ENCODE peak calls at places on chromosomes 1 and 21, in nine cellular contexts. U, T, E, G, J, K, P, X and Y are unnamed samples.

GRCh38 chr1:237745545-237745944 is 145.2 kb downstream of the ZP4 start:
- DNase-seq in E (no peak), G (no peak), J (no peak), K (no peak), U (no peak), T (no peak), X (no peak), P (no peak), Y (no peak)

GRCh38 chr1:241918879-241919278 is 38.7 kb upstream of the BECN2 start:
- DNase-seq in J (no peak), E (no peak), K (no peak), U (no peak), X (no peak), G (no peak), T (no peak), P (no peak), Y (no peak)

GRCh38 chr21:42414928-42415769 is 11.4 kb downstream of the UBASH3A start:
- DNase-seq in K (peak), T (no peak), E (no peak), U (peak), J (no peak), P (no peak), G (no peak), X (no peak), Y (peak)

GRCh38 chr1:168932539-168932938 is 174.0 kb upstream of the ATP1B1 start:
- DNase-seq in X (no peak), P (no peak), K (no peak), U (no peak), T (no peak), J (no peak), G (no peak), E (no peak), Y (no peak)

GRCh38 chr1:222852326-222852725 is 37.5 kb downstream of the DISP1 start:
- DNase-seq in T (no peak), P (no peak), X (no peak), G (no peak), E (no peak), K (no peak), U (no peak), J (no peak), Y (no peak)

GRCh38 chr1:56064705-56065104 is 514.7 kb downstream of the PLPP3 start:
- DNase-seq in G (no peak), J (no peak), K (no peak), U (no peak), P (no peak), E (no peak), X (no peak), T (no peak), Y (no peak)

GRCh38 chr1:97898948-97899347 is 21.9 kb downstream of the DPYD start:
- DNase-seq in E (no peak), U (no peak), J (no peak), P (no peak), T (no peak), G (no peak), K (no peak), X (no peak), Y (no peak)

GRCh38 chr1:223341111-223341510 is 22.9 kb downstream of the SUSD4 start:
- DNase-seq in X (no peak), G (no peak), J (peak), K (no peak), U (no peak), T (no peak), P (peak), E (no peak), Y (peak)

GRCh38 chr1:84809023-84809422 is 84.0 kb downstream of the LPAR3 start:
- DNase-seq in T (no peak), G (no peak), U (no peak), J (no peak), K (no peak), P (no peak), E (no peak), X (peak), Y (no peak)

GRCh38 chr1:10031461-10031860 is 1.3 kb upstream of the UBE4B start:
- DNase-seq in P (no peak), T (no peak), U (no peak), K (no peak), E (no peak), G (no peak), X (no peak), J (no peak), Y (no peak)

GRCh38 chr1:10032590-10033358 is at the start of gene UBE4B:
- DNase-seq in U (peak), T (peak), P (peak), J (peak), G (peak), X (peak), E (peak), K (peak), Y (peak)

GRCh38 chr1:10032287-10032589 is 520 bp upstream of the UBE4B start:
- DNase-seq in J (no peak), E (no peak), T (no peak), G (no peak), K (no peak), P (no peak), X (no peak), U (no peak), Y (no peak)

DNA sequence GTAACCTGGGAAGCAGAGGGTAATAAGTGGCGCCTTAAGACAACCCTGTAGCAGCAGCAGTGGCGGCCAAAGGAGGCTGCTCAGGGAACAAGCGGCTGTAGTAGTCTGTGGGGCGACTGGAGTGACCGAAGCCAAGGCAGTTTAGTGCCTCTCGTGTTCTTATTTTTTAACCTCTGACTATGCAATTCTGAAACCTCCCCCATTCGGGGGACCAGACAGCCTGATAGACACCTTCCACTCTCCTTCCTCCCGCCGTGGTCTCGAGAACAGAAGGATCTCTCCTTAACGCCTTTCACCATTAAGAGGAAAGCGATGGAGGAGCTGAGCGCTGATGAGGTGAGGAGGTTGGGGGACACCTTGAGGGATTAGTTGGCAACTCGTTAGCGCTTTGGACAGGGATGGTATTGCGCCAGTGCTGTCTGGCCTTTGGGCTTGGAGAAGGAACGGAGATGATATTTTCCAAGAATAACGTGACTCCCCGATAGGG is 644 bp downstream of the UBE4B start:
- DNase-seq in G (peak), T (no peak), E (no peak), X (peak), K (peak), J (peak), U (no peak), P (peak), Y (no peak)
- TF ChIP-seq EP300 in G (no peak), T (no peak), E (no peak), X (no peak), K (no peak), J (no peak), U (no peak), P (no peak), Y (no peak)

GRCh38 chr1:207321790-207322530 is 482 bp downstream of the CD55 start:
- DNase-seq in K (no peak), U (no peak), G (no peak), E (no peak), X (no peak), P (no peak), T (peak), J (no peak), Y (no peak)
- TF ChIP-seq POLR2A in K (no peak), U (no peak), G (no peak), E (no peak), X (no peak), P (no peak), T (no peak), J (no peak), Y (no peak)

GRCh38 chr1:8862528-8862927 is 16.0 kb downstream of the ENO1 start:
- DNase-seq in G (no peak), K (peak), X (no peak), U (no peak), T (no peak), P (no peak), J (no peak), E (peak), Y (no peak)
- TF ChIP-seq EP300 in G (no peak), K (no peak), X (no peak), U (no peak), T (no peak), P (no peak), J (no peak), E (no peak), Y (no peak)

DNA sequence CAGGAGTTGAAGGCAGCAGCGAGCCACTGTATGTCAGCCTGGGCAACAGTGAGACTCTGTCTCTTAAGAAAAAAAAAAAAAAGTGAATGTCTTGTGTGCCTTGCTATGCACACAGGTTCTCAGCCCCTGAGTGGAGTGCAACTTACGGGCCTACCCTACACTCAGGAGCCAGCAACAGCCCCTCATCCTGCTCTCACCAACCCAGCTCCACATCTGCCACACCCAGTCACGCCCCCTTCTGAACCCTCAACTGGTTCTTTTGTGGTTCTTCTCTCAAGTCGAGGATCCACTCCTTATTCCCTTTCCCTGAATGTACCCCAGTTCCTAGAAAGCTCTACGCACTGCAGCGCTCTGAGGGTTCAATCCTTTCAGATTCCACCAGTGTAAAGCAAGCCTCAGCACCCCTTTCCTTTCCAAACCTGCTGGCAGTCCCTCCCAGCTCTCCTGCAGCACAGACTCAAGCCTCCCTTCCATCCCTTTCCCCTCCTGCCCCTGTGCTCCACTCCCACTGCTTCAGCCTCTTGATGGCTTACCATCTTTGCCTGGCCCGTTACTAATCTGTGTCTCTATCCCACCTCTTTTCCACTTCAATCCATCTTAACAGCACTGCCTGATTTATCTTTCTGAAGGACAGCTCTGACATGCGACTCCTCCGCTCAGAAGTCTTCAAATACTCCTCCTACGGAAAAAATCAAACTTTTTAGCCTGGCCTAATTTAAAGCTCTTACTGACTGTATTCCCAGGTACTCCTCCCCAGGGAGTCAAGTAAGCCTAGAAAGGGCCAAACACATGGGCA is 38.1 kb downstream of the GNB1 start:
- DNase-seq in X (no peak), P (no peak), T (no peak), G (no peak), U (no peak), J (no peak), E (no peak), K (no peak), Y (no peak)
- TF ChIP-seq POLR2A in X (no peak), P (no peak), T (no peak), G (no peak), U (no peak), J (no peak), E (no peak), K (no peak), Y (no peak)

GRCh38 chr1:245879091-245879490 is 628.0 kb downstream of the SMYD3 start:
- DNase-seq in P (no peak), U (no peak), K (no peak), J (no peak), G (no peak), T (no peak), E (no peak), X (no peak), Y (no peak)

GRCh38 chr1:245881767-245882391 is 625.2 kb downstream of the SMYD3 start:
- DNase-seq in P (no peak), T (no peak), E (no peak), U (no peak), J (no peak), K (no peak), G (no peak), X (no peak), Y (no peak)

GRCh38 chr1:245877976-245878375 is 629.1 kb downstream of the SMYD3 start:
- DNase-seq in T (no peak), X (no peak), G (no peak), U (no peak), P (no peak), E (no peak), J (no peak), K (no peak), Y (no peak)

GRCh38 chr1:245878585-245878984 is 628.5 kb downstream of the SMYD3 start:
- DNase-seq in E (no peak), U (no peak), X (no peak), G (no peak), T (no peak), J (no peak), K (no peak), P (no peak), Y (no peak)

GRCh38 chr1:245880754-245881403 is 626.2 kb downstream of the SMYD3 start:
- DNase-seq in E (no peak), T (no peak), X (no peak), U (no peak), P (no peak), K (no peak), J (no peak), G (no peak), Y (no peak)
- TF ChIP-seq EP300 in E (no peak), T (no peak), X (no peak), U (no peak), P (no peak), K (no peak), J (no peak), G (no peak), Y (no peak)

GRCh38 chr1:180502361-180503273 is at the start of gene ACBD6:
- DNase-seq in E (peak), K (peak), X (peak), U (peak), J (peak), G (peak), P (peak), T (peak), Y (peak)
- TF ChIP-seq POLR2A in E (no peak), K (peak), X (no peak), U (peak), J (peak), G (peak), P (peak), T (peak), Y (no peak)

DNA sequence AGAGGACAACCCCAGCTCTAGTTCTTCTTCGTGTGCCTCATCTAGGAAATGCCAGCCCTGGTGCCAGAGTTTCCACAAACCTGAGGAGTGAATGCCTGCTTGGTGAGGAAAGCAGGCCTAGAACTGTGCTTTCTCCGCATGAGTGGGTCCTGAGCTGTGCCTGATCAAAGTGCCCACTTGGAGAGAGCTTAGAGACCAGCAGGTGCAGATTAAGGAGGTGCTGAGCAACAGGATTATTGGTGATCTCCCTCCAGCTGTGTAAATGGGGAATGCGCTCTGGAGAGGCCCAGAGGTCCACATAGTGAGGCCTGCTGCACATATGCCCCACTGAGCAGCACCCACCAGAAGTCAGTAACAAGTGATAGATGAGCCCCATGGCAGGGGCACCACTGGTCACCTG is 127.3 kb upstream of the ZC3H12A start:
- DNase-seq in G (no peak), K (no peak), J (no peak), E (no peak), U (no peak), P (no peak), X (no peak), T (no peak), Y (no peak)
- TF ChIP-seq EP300 in G (no peak), K (no peak), J (no peak), E (no peak), U (no peak), P (no peak), X (no peak), T (no peak), Y (no peak)

DNA sequence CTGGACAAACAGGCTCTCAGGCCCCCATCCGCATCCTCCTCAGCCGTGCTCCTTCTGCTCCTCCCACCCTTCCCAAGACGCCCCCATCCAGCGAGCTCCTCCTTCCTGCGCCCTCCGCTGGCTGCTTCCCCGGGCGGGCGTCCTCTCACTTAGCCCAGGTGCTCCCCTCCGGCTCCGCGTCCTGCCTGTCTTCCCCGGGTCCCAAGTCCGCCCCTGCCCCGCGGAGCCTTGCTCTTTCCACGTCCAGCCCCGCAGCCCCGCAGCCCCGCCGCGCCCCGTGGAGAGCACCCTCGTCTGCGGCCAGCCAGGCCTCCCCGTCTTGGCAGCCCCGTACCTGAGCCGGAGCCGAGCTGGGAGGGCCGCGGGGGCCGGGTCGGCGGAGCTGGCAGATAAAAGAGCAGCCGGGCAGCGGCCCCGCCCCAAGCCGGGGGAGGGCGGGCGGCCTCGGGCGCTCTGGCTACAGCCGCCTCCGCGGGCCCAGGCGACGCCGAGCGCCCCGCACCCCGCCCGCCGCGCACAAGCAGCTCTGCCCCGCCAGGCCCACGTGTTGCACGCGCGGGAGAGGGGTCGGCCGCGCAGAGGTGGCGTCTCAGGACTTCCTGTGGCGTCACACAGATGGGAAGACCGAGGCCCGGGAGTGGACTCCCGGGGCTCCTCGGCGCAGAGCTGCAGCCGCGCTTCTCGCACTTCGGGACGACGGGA is at the start of gene PAQR7:
- DNase-seq in P (peak), G (peak), E (peak), J (peak), T (peak), X (no peak), U (peak), K (peak), Y (peak)
- TF ChIP-seq POLR2A in P (peak), G (no peak), E (peak), J (peak), T (peak), X (no peak), U (peak), K (peak), Y (no peak)

GRCh38 chr1:230052018-230052417 is 15.0 kb upstream of the GALNT2 start:
- DNase-seq in J (no peak), P (no peak), E (no peak), T (no peak), G (no peak), K (no peak), U (no peak), X (peak), Y (no peak)

GRCh38 chr1:230048922-230049321 is 18.1 kb upstream of the GALNT2 start:
- DNase-seq in T (no peak), U (no peak), J (no peak), G (no peak), E (no peak), K (no peak), P (no peak), X (peak), Y (no peak)

GRCh38 chr1:230052665-230053064 is 14.4 kb upstream of the GALNT2 start:
- DNase-seq in U (no peak), E (no peak), X (peak), G (no peak), T (no peak), K (no peak), P (no peak), J (no peak), Y (no peak)

GRCh38 chr1:230049731-230050130 is 17.3 kb upstream of the GALNT2 start:
- DNase-seq in T (no peak), U (no peak), E (no peak), G (no peak), X (no peak), P (no peak), K (no peak), J (no peak), Y (no peak)

DNA sequence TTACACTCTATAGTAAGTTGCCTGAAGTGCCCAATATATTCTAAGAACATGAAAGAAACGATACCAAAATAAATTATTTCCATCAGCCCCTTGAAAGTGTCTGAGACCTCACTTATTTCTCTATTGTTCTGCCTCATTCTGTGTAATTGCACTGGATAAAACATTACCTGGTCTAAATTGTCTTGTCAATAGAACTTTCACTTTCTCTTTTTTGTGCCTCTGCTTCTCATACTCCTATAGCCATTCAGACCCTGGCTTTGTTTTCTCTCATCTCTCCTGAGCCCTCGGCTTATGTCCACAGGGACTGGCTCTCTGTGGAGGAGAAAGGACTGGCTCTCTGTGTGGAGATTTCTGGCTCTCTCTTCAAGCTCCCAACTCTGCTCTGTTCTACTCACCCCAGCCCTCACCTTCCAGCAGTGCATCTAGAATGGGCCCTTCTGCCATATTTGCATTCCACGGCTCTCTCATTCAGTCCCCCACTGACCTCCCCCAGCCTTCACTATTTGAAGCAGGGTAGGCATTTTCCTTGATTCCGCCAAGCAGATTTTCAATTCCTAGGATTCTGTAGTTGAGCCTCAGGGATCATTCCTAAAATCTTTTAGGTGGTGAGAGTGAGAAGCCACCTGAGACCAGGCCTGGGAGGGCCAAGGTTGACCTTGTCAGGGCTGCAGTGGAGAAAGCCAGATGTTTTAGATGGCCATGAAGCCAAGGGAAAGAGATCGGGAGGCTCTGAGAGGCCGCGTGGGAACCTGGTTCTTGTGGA is 15.9 kb upstream of the GALNT2 start:
- DNase-seq in G (no peak), E (no peak), K (no peak), X (peak), J (no peak), T (no peak), U (no peak), P (no peak), Y (no peak)
- TF ChIP-seq EP300 in G (no peak), E (no peak), K (no peak), X (no peak), J (no peak), T (no peak), U (no peak), P (no peak), Y (no peak)

GRCh38 chr1:200153277-200154055 is 126.0 kb downstream of the NR5A2 start:
- DNase-seq in K (no peak), X (no peak), J (no peak), G (no peak), P (no peak), U (no peak), E (no peak), T (no peak), Y (no peak)
- TF ChIP-seq POLR2A in K (no peak), X (no peak), J (no peak), G (no peak), P (no peak), U (no peak), E (no peak), T (no peak), Y (no peak)